ENCODE peak calls at places on chromosomes 3 and 15, in four cellular contexts. One of them, this sample, is unnamed.
A peak's percentile ranks its signal among the peaks of the same experiment; 100 is the strongest.

GRCh38 chr3:23312866-23313265 is 109.7 kb downstream of the UBE2E2 start:
- DNase-seq in ELR: no peak
- DNase-seq in fibroblast of pulmonary artery: peak; percentile 39
- DNase-seq in mesothelial cell of epicardium: no peak
- DNase-seq in this sample: peak; percentile 71

GRCh38 chr15:93028632-93029612 is 60.1 kb downstream of the RGMA start:
- DNase-seq in ELR: peak; percentile 49
- DNase-seq in fibroblast of pulmonary artery: peak; percentile 97
- DNase-seq in mesothelial cell of epicardium: no peak
- DNase-seq in this sample: peak; percentile 83

GRCh38 chr3:129003578-129004112 is 2.5 kb downstream of the EFCC1 start:
- DNase-seq in mesothelial cell of epicardium: no peak
- DNase-seq in fibroblast of pulmonary artery: no peak
- DNase-seq in ELR: no peak
- DNase-seq in this sample: no peak

GRCh38 chr3:31610700-31611275 is 78.1 kb downstream of the STT3B start:
- DNase-seq in fibroblast of pulmonary artery: peak; percentile 71
- DNase-seq in ELR: peak; percentile 53
- DNase-seq in mesothelial cell of epicardium: no peak
- DNase-seq in this sample: peak; percentile 38

GRCh38 chr3:126959921-126960603 is 22.9 kb upstream of the PLXNA1 start:
- DNase-seq in ELR: peak; percentile 87
- DNase-seq in mesothelial cell of epicardium: no peak
- DNase-seq in fibroblast of pulmonary artery: peak; percentile 72
- DNase-seq in this sample: peak; percentile 16

GRCh38 chr15:65722191-65722590 is 69.9 kb downstream of the DENND4A start:
- DNase-seq in mesothelial cell of epicardium: no peak
- DNase-seq in ELR: no peak
- DNase-seq in fibroblast of pulmonary artery: no peak
- DNase-seq in this sample: no peak

GRCh38 chr3:142152349-142152748 is 3.0 kb upstream of the TFDP2 start:
- DNase-seq in ELR: peak; percentile 21
- DNase-seq in mesothelial cell of epicardium: no peak
- DNase-seq in fibroblast of pulmonary artery: no peak
- DNase-seq in this sample: no peak

GRCh38 chr15:40743466-40743865 is 11.6 kb downstream of the RMDN3 start:
- DNase-seq in mesothelial cell of epicardium: no peak
- DNase-seq in fibroblast of pulmonary artery: no peak
- DNase-seq in ELR: no peak
- DNase-seq in this sample: no peak

GRCh38 chr3:156579427-156579851 is 24.5 kb upstream of the SSR3 start:
- DNase-seq in mesothelial cell of epicardium: no peak
- DNase-seq in fibroblast of pulmonary artery: no peak
- DNase-seq in ELR: no peak
- DNase-seq in this sample: no peak

GRCh38 chr3:134034005-134034785 is 4.5 kb upstream of the SLCO2A1 start:
- DNase-seq in ELR: peak; percentile 76
- DNase-seq in mesothelial cell of epicardium: no peak
- DNase-seq in fibroblast of pulmonary artery: no peak
- DNase-seq in this sample: no peak

GRCh38 chr3:38497026-38497425 is 886 bp downstream of the EXOG start:
- DNase-seq in ELR: peak; percentile 30
- DNase-seq in mesothelial cell of epicardium: no peak
- DNase-seq in fibroblast of pulmonary artery: peak; percentile 23
- DNase-seq in this sample: peak; percentile 44

GRCh38 chr3:49611291-49611690 is 57.0 kb downstream of the BSN start:
- DNase-seq in mesothelial cell of epicardium: no peak
- DNase-seq in fibroblast of pulmonary artery: no peak
- DNase-seq in ELR: no peak
- DNase-seq in this sample: no peak

GRCh38 chr3:99895106-99895705 is 77.5 kb downstream of the CMSS1 start:
- DNase-seq in mesothelial cell of epicardium: no peak
- DNase-seq in fibroblast of pulmonary artery: no peak
- DNase-seq in ELR: peak; percentile 51
- DNase-seq in this sample: no peak

GRCh38 chr15:40307421-40308165 is at the start of gene PLCB2:
- DNase-seq in fibroblast of pulmonary artery: no peak
- DNase-seq in ELR: no peak
- DNase-seq in mesothelial cell of epicardium: no peak
- DNase-seq in this sample: no peak

This sample was measured in HCEC 1CT.